ENCODE peak calls at places on chromosome 14, in seven cellular contexts. One of them, this sample, is unnamed.
A peak's percentile ranks its signal among the peaks of the same experiment; 100 is the strongest.

GRCh38 chr14:75069021-75069810 is at the start of gene ZC2HC1C:
- DNase-seq in K562: peak; percentile 95
- DNase-seq in HCT116: peak; percentile 64
- DNase-seq in H1: peak; percentile 83
- DNase-seq in SK-N-SH: peak; percentile 97
- DNase-seq in HepG2: peak; percentile 89
- DNase-seq in GM12878: no peak
- DNase-seq in this sample: peak; percentile 57

GRCh38 chr14:52052289-52052943 is 16.4 kb downstream of the NID2 start:
- DNase-seq in GM12878: no peak
- DNase-seq in SK-N-SH: no peak
- DNase-seq in K562: no peak
- DNase-seq in HCT116: no peak
- DNase-seq in HepG2: no peak
- DNase-seq in H1: no peak
- DNase-seq in this sample: no peak

GRCh38 chr14:103625361-103626095 is 3.5 kb upstream of the KLC1 start:
- DNase-seq in GM12878: no peak
- DNase-seq in HCT116: no peak
- DNase-seq in HepG2: no peak
- DNase-seq in SK-N-SH: no peak
- DNase-seq in H1: no peak
- DNase-seq in K562: no peak
- DNase-seq in this sample: no peak

GRCh38 chr14:49250517-49250916 is 335.7 kb downstream of the RPS29 start:
- DNase-seq in SK-N-SH: no peak
- DNase-seq in HepG2: no peak
- DNase-seq in GM12878: no peak
- DNase-seq in HCT116: no peak
- DNase-seq in K562: no peak
- DNase-seq in H1: no peak
- DNase-seq in this sample: no peak

GRCh38 chr14:31752867-31753661 is 191.9 kb downstream of the NUBPL start:
- DNase-seq in H1: no peak
- DNase-seq in SK-N-SH: no peak
- DNase-seq in HepG2: no peak
- DNase-seq in HCT116: no peak
- DNase-seq in GM12878: peak; percentile 3
- DNase-seq in K562: no peak
- DNase-seq in this sample: no peak

GRCh38 chr14:23364164-23364571 is 804 bp downstream of the EFS start:
- DNase-seq in K562: no peak
- DNase-seq in HCT116: no peak
- DNase-seq in H1: no peak
- DNase-seq in SK-N-SH: peak; percentile 81
- DNase-seq in GM12878: no peak
- DNase-seq in HepG2: no peak
- DNase-seq in this sample: no peak

GRCh38 chr14:24441904-24442239 is 704 bp downstream of the SDR39U1 start:
- DNase-seq in HepG2: no peak
- DNase-seq in GM12878: no peak
- DNase-seq in HCT116: no peak
- DNase-seq in SK-N-SH: no peak
- DNase-seq in H1: no peak
- DNase-seq in K562: no peak
- DNase-seq in this sample: no peak

GRCh38 chr14:99481745-99482099 is 513 bp downstream of the CCNK start:
- DNase-seq in HCT116: no peak
- DNase-seq in H1: no peak
- DNase-seq in HepG2: no peak
- DNase-seq in K562: peak; percentile 39
- DNase-seq in GM12878: no peak
- DNase-seq in SK-N-SH: no peak
- DNase-seq in this sample: no peak

GRCh38 chr14:73610692-73611091 is 1.6 kb upstream of the ACOT6 start:
- DNase-seq in GM12878: no peak
- DNase-seq in HepG2: peak; percentile 90
- DNase-seq in SK-N-SH: no peak
- DNase-seq in K562: no peak
- DNase-seq in H1: no peak
- DNase-seq in HCT116: no peak
- DNase-seq in this sample: no peak

GRCh38 chr14:88002421-88002820 is 2.5 kb upstream of the GPR65 start:
- DNase-seq in H1: no peak
- DNase-seq in HepG2: no peak
- DNase-seq in GM12878: no peak
- DNase-seq in HCT116: no peak
- DNase-seq in SK-N-SH: no peak
- DNase-seq in K562: no peak
- DNase-seq in this sample: no peak

GRCh38 chr14:55851961-55852360 is 266.2 kb upstream of the PELI2 start:
- DNase-seq in GM12878: no peak
- DNase-seq in HCT116: no peak
- DNase-seq in K562: no peak
- DNase-seq in SK-N-SH: no peak
- DNase-seq in HepG2: no peak
- DNase-seq in H1: no peak
- DNase-seq in this sample: no peak

GRCh38 chr14:97536421-97536820 is 739.2 kb downstream of the VRK1 start:
- DNase-seq in H1: no peak
- DNase-seq in K562: no peak
- DNase-seq in HCT116: no peak
- DNase-seq in HepG2: no peak
- DNase-seq in SK-N-SH: no peak
- DNase-seq in GM12878: no peak
- DNase-seq in this sample: no peak

GRCh38 chr14:21735639-21736307 is 62.2 kb upstream of the OR4E1 start:
- DNase-seq in SK-N-SH: no peak
- DNase-seq in H1: no peak
- DNase-seq in HepG2: no peak
- DNase-seq in K562: no peak
- DNase-seq in HCT116: no peak
- DNase-seq in GM12878: no peak
- DNase-seq in this sample: no peak

GRCh38 chr14:51733147-51733546 is 81.4 kb downstream of the FRMD6 start:
- DNase-seq in K562: no peak
- DNase-seq in GM12878: no peak
- DNase-seq in HepG2: no peak
- DNase-seq in H1: no peak
- DNase-seq in SK-N-SH: no peak
- DNase-seq in HCT116: no peak
- DNase-seq in this sample: no peak

GRCh38 chr14:99055816-99056215 is 216.2 kb downstream of the BCL11B start:
- DNase-seq in HCT116: no peak
- DNase-seq in HepG2: no peak
- DNase-seq in K562: no peak
- DNase-seq in SK-N-SH: no peak
- DNase-seq in H1: no peak
- DNase-seq in GM12878: no peak
- DNase-seq in this sample: no peak

GRCh38 chr14:100328495-100329163 is 5.5 kb downstream of the SLC25A47 start:
- DNase-seq in HepG2: no peak
- DNase-seq in HCT116: no peak
- DNase-seq in GM12878: no peak
- DNase-seq in H1: no peak
- DNase-seq in K562: no peak
- DNase-seq in SK-N-SH: no peak
- DNase-seq in this sample: no peak

GRCh38 chr14:28163261-28163660 is 603.3 kb upstream of the FOXG1 start:
- DNase-seq in HCT116: no peak
- DNase-seq in SK-N-SH: no peak
- DNase-seq in HepG2: no peak
- DNase-seq in GM12878: no peak
- DNase-seq in K562: no peak
- DNase-seq in H1: no peak
- DNase-seq in this sample: no peak

GRCh38 chr14:20454359-20454644 is 310 bp downstream of the OSGEP start:
- DNase-seq in K562: no peak
- DNase-seq in SK-N-SH: no peak
- DNase-seq in HCT116: peak; percentile 89
- DNase-seq in H1: peak; percentile 49
- DNase-seq in HepG2: no peak
- DNase-seq in GM12878: no peak
- DNase-seq in this sample: no peak

GRCh38 chr14:20458031-20458789 is 3.0 kb downstream of the PIP4P1 start:
- DNase-seq in SK-N-SH: no peak
- DNase-seq in H1: no peak
- DNase-seq in GM12878: no peak
- DNase-seq in HCT116: no peak
- DNase-seq in K562: peak; percentile 14
- DNase-seq in HepG2: no peak
- DNase-seq in this sample: no peak

GRCh38 chr14:20456971-20457370 is 1.9 kb downstream of the APEX1 start:
- DNase-seq in HCT116: no peak
- DNase-seq in GM12878: no peak
- DNase-seq in H1: no peak
- DNase-seq in K562: no peak
- DNase-seq in HepG2: no peak
- DNase-seq in SK-N-SH: no peak
- DNase-seq in this sample: no peak

GRCh38 chr14:20454645-20455354 is at the start of the genes APEX1 and OSGEP:
- DNase-seq in HCT116: peak; percentile 99
- DNase-seq in H1: peak; percentile 93
- DNase-seq in K562: peak; percentile 98
- DNase-seq in SK-N-SH: peak; percentile 95
- DNase-seq in HepG2: peak; percentile 99
- DNase-seq in GM12878: peak; percentile 99
- DNase-seq in this sample: peak; percentile 96

DNA sequence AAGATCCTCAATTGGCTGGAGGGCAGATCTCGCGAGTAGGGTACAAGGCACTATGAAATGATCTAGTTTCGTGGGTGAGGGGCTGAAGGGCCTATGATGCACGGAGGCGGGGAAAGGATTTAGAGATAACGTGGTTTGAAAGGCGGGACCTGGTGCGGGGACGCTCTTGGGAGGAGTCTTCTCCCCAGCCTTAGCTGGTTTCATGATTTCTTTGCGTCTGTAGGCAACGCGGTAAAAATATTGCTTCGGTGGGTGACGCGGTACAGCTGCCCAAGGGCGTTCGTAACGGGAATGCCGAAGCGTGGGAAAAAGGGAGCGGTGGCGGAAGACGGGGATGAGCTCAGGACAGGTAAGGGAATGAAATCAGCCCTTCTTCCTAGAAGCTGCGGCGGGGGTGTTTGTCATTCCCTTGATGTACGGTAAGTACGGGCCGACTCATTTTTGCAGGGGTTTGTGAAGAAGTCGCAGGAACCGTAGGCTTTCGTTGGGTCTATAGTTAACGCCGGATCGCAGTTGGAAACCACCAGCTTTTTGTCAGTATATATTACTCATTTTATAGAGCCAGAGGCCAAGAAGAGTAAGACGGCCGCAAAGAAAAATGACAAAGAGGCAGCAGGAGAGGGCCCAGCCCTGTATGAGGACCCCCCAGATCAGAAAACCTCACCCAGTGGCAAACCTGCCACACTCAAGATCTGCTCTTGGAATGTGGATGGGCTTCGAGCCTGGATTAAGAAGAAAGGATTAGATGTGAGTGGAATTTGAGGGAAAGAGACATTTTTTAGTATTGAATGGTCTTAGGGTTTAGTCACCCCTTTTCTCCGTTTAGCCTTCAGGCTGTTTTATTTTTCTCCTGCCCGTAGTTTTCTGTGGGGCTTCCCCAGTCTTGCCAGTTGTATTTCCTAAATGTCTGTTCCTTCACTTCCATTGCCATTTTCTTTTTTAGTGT is 602 bp downstream of the APEX1 start:
- DNase-seq in GM12878: no peak
- DNase-seq in K562: peak; percentile 89
- DNase-seq in HepG2: no peak
- DNase-seq in SK-N-SH: peak; percentile 80
- DNase-seq in H1: no peak
- DNase-seq in HCT116: no peak
- DNase-seq in this sample: peak; percentile 33
- H3K4me1 ChIP-seq in GM12878: peaks cover 6% of the 10 kb centered on the region
- H3K4me1 ChIP-seq in K562: peaks cover 20% of the 10 kb centered on the region
- H3K4me1 ChIP-seq in HepG2: peaks cover 44% of the 10 kb centered on the region
- H3K4me1 ChIP-seq in SK-N-SH: peaks cover 14% of the 10 kb centered on the region
- H3K4me1 ChIP-seq in H1: peaks cover 10% of the 10 kb centered on the region
- H3K4me1 ChIP-seq in HCT116: peaks cover 19% of the 10 kb centered on the region
- H3K4me1 ChIP-seq in this sample: peaks cover 15% of the 10 kb centered on the region

GRCh38 chr14:57383125-57383524 is 7.3 kb upstream of the NAA30 start:
- DNase-seq in K562: no peak
- DNase-seq in HepG2: peak; percentile 56
- DNase-seq in H1: no peak
- DNase-seq in GM12878: no peak
- DNase-seq in SK-N-SH: no peak
- DNase-seq in HCT116: no peak
- DNase-seq in this sample: no peak
- TF ChIP-seq YY1 in K562: no peak
- TF ChIP-seq YY1 in HepG2: no peak
- TF ChIP-seq YY1 in H1: no peak
- TF ChIP-seq YY1 in GM12878: no peak
- TF ChIP-seq YY1 in SK-N-SH: no peak
- TF ChIP-seq YY1 in HCT116: no peak
- TF ChIP-seq YY1 in this sample: no peak

GRCh38 chr14:72404106-72404774 is 472.0 kb downstream of the RGS6 start:
- DNase-seq in H1: no peak
- DNase-seq in GM12878: no peak
- DNase-seq in K562: no peak
- DNase-seq in HepG2: no peak
- DNase-seq in HCT116: no peak
- DNase-seq in SK-N-SH: no peak
- DNase-seq in this sample: no peak
- H3K4me1 ChIP-seq in H1: no peaks in the 10 kb centered on the region
- H3K4me1 ChIP-seq in GM12878: no peaks in the 10 kb centered on the region
- H3K4me1 ChIP-seq in K562: no peaks in the 10 kb centered on the region
- H3K4me1 ChIP-seq in HepG2: no peaks in the 10 kb centered on the region
- H3K4me1 ChIP-seq in HCT116: no peaks in the 10 kb centered on the region
- H3K4me1 ChIP-seq in SK-N-SH: no peaks in the 10 kb centered on the region
- H3K4me1 ChIP-seq in this sample: no peaks in the 10 kb centered on the region

GRCh38 chr14:67982711-67983608 is 163.4 kb downstream of the RAD51B start:
- DNase-seq in GM12878: no peak
- DNase-seq in H1: no peak
- DNase-seq in K562: no peak
- DNase-seq in HCT116: no peak
- DNase-seq in HepG2: no peak
- DNase-seq in SK-N-SH: no peak
- DNase-seq in this sample: no peak
- TF ChIP-seq YY1 in GM12878: no peak
- TF ChIP-seq YY1 in H1: no peak
- TF ChIP-seq YY1 in K562: no peak
- TF ChIP-seq YY1 in HCT116: no peak
- TF ChIP-seq YY1 in HepG2: no peak
- TF ChIP-seq YY1 in SK-N-SH: no peak
- TF ChIP-seq YY1 in this sample: no peak

GRCh38 chr14:94288610-94289465 is 4.2 kb downstream of the SERPINA10 start:
- DNase-seq in SK-N-SH: no peak
- DNase-seq in HepG2: no peak
- DNase-seq in HCT116: no peak
- DNase-seq in GM12878: no peak
- DNase-seq in K562: no peak
- DNase-seq in H1: no peak
- DNase-seq in this sample: no peak
- H3K4me1 ChIP-seq in SK-N-SH: no peaks in the 10 kb centered on the region
- H3K4me1 ChIP-seq in HepG2: peaks cover 67% of the 10 kb centered on the region
- H3K4me1 ChIP-seq in HCT116: no peaks in the 10 kb centered on the region
- H3K4me1 ChIP-seq in GM12878: no peaks in the 10 kb centered on the region
- H3K4me1 ChIP-seq in K562: no peaks in the 10 kb centered on the region
- H3K4me1 ChIP-seq in H1: peaks cover 4% of the 10 kb centered on the region
- H3K4me1 ChIP-seq in this sample: peaks cover 2% of the 10 kb centered on the region

This sample was measured in NT2/D1.